ENCODE peak calls at places on chromosome 18, in five cellular contexts. Z is K562, F is mesenchymal stem cell, M is mammary epithelial cell, B is neural progenitor cell. H is an unnamed sample.

GRCh38 chr18:31652875-31653274 is 31.5 kb downstream of the B4GALT6 start:
- DNase-seq in B (no peak), F (no peak), M (no peak), Z (no peak), H (no peak)

GRCh38 chr18:57502624-57503023 is 67.5 kb downstream of the ONECUT2 start:
- DNase-seq in Z (no peak), F (no peak), B (no peak), M (no peak), H (no peak)

GRCh38 chr18:63237911-63238710 is 81.5 kb downstream of the BCL2 start:
- DNase-seq in F (peak), B (peak), Z (no peak), M (peak), H (peak)

GRCh38 chr18:9017900-9018217 is 84.6 kb upstream of the NDUFV2 start:
- DNase-seq in M (peak), F (peak), B (no peak), Z (no peak), H (no peak)

GRCh38 chr18:24797987-24798386 is 337.6 kb downstream of the HRH4 start:
- DNase-seq in M (no peak), Z (no peak), B (no peak), F (no peak), H (no peak)

GRCh38 chr18:41155025-41155424 is 800.0 kb upstream of the PIK3C3 start:
- DNase-seq in Z (no peak), B (peak), F (no peak), M (no peak), H (no peak)

GRCh38 chr18:9835796-9836195 is 50.0 kb upstream of the TXNDC2 start:
- DNase-seq in F (no peak), B (no peak), Z (no peak), M (no peak), H (no peak)

GRCh38 chr18:51137051-51137729 is 60.3 kb downstream of the MEX3C start:
- DNase-seq in Z (no peak), F (no peak), B (no peak), M (no peak), H (no peak)

GRCh38 chr18:49966090-49966489 is 152.8 kb upstream of the ACAA2 start:
- DNase-seq in F (no peak), Z (no peak), B (no peak), M (no peak), H (peak)

GRCh38 chr18:21538230-21538629 is 62.3 kb downstream of the ESCO1 start:
- DNase-seq in B (no peak), M (no peak), Z (no peak), F (no peak), H (no peak)

GRCh38 chr18:44592639-44593038 is 88.0 kb upstream of the SETBP1 start:
- DNase-seq in F (peak), M (no peak), Z (no peak), B (no peak), H (no peak)

GRCh38 chr18:54257015-54257414 is 12.3 kb upstream of the POLI start:
- DNase-seq in Z (no peak), F (no peak), B (no peak), M (no peak), H (no peak)

GRCh38 chr18:21534327-21534726 is 66.2 kb downstream of the ESCO1 start:
- DNase-seq in B (no peak), F (no peak), Z (no peak), M (no peak), H (no peak)

GRCh38 chr18:56661414-56662101 is 10.4 kb downstream of the WDR7 start:
- DNase-seq in Z (no peak), M (no peak), B (no peak), F (no peak), H (no peak)

GRCh38 chr18:63834471-63835113 is 52.9 kb upstream of the SERPINB2 start:
- DNase-seq in B (no peak), Z (no peak), M (peak), F (no peak), H (no peak)

DNA sequence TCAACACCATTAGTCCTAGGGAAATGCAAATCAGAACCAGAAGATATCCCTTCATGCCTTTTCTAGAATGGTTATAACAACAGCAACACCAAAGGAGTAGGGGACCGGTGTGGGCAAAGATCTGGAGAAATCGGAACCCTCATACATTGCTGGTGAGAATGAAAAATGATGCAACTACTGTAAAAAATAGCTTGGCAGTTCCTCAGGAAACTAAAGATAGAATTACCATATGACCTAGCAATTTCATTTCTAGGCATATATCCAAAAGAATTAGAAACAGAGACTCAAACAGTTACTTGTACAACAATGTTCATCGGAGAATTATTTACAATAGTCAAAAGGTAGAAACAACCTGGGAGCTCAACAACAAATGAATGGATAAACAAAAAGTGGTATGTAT is 29.2 kb upstream of the CDH7 start:
- DNase-seq in Z (no peak), M (no peak), B (no peak), F (no peak), H (no peak)
- H3K4me2 ChIP-seq in Z (no peak), M (no peak), B (no peak), F (no peak), H (no peak)

GRCh38 chr18:3100498-3101132 is 87.7 kb upstream of the LPIN2 start:
- DNase-seq in M (no peak), B (no peak), F (no peak), Z (no peak), H (no peak)

GRCh38 chr18:3099327-3099726 is 86.4 kb upstream of the LPIN2 start:
- DNase-seq in Z (no peak), B (no peak), F (no peak), M (no peak), H (no peak)

GRCh38 chr18:3103576-3103975 is 90.6 kb upstream of the LPIN2 start:
- DNase-seq in F (no peak), M (no peak), Z (no peak), B (no peak), H (no peak)

GRCh38 chr18:3107740-3108151 is 94.8 kb upstream of the LPIN2 start:
- DNase-seq in F (no peak), B (no peak), Z (no peak), M (no peak), H (no peak)

GRCh38 chr18:3104190-3105054 is 91.5 kb upstream of the LPIN2 start:
- DNase-seq in F (peak), Z (no peak), M (peak), B (no peak), H (no peak)
- H3K4me2 ChIP-seq in F (no peak), Z (no peak), M (no peak), B (no peak), H (no peak)

GRCh38 chr18:60372141-60372540 is 434 bp downstream of the MC4R start:
- DNase-seq in B (no peak), Z (no peak), F (no peak), M (no peak), H (no peak)
- H3K4me2 ChIP-seq in B (no peak), Z (no peak), F (no peak), M (peak), H (peak)

DNA sequence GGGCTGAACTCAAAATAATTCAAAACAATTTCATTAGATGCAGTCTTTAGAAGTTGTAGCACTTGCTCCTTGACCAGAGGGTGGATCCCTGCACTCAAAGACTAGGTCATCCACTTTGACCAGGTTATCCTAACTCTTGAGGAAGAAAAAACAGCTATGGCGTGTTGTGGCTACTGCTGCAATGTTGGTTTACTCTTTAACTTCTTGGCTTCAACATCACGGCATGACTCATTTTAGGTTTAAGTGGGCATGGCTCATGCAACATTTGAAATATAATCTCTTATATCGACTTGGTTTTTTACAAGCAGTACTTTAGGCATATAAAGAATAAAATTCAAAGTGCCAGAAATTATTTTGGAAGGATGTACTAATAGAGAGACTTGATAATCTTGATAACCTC is 35.4 kb downstream of the ANKRD29 start:
- DNase-seq in Z (no peak), M (peak), F (peak), B (no peak), H (peak)
- H3K4me2 ChIP-seq in Z (no peak), M (peak), F (no peak), B (no peak), H (peak)

DNA sequence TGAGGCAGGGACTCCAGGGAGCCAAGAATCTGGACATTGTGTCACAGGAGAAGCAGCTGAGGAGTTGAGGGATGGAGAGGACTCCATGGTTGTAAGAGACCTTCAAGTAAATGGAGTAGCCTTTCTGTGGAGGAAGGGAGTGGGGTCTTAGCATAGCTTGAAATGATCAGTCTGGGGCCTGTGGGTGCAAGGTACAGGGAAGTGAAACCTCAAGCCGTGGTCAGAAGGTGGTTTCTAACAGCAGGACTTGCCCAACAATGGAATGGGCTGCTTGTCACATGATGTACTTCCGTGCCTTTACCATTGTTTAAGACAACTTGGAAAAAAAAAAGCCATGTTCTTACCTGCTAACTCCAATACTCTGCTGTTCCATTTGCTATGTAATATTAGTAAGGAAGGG is 140.6 kb downstream of the LDLRAD4 start:
- DNase-seq in B (no peak), M (no peak), Z (no peak), F (no peak), H (no peak)
- H3K4me2 ChIP-seq in B (no peak), M (no peak), Z (no peak), F (no peak), H (no peak)

GRCh38 chr18:35050638-35051287 is 9.6 kb downstream of the MAPRE2 start:
- DNase-seq in B (no peak), M (no peak), F (peak), Z (no peak), H (no peak)
- H3K4me2 ChIP-seq in B (peak), M (peak), F (no peak), Z (peak), H (no peak)

GRCh38 chr18:12654971-12655370 is 2.9 kb downstream of the SPIRE1 start:
- DNase-seq in M (no peak), F (no peak), Z (no peak), B (no peak), H (no peak)
- H3K4me2 ChIP-seq in M (no peak), F (no peak), Z (no peak), B (no peak), H (no peak)

H was measured in HCT116.